ENCODE peak calls at places on chromosomes 16 and 17, in five cellular contexts. R is tibial nerve, X is neural progenitor cell, P is stomach, C is MM.1S. G is an unnamed sample.

GRCh38 chr17:20083460-20083859 is 74.3 kb downstream of the SPECC1 start:
- DNase-seq in P (no peak), R (no peak), X (no peak), C (no peak), G (no peak)

GRCh38 chr17:9104370-9105041 is 83.2 kb downstream of the NTN1 start:
- DNase-seq in C (no peak), P (no peak), R (no peak), X (no peak), G (no peak)

GRCh38 chr16:58026139-58026704 is 668 bp downstream of the MMP15 start:
- DNase-seq in X (peak; percentile 65), C (no peak), P (peak; percentile 66), R (no peak), G (peak; percentile 69)

GRCh38 chr17:1177099-1177996 is 2.4 kb downstream of the ABR start:
- DNase-seq in P (no peak), C (no peak), X (no peak), R (no peak), G (no peak)

GRCh38 chr16:67548265-67549126 is 13.8 kb upstream of the CTCF start:
- DNase-seq in R (no peak), X (no peak), P (no peak), C (peak; percentile 47), G (peak; percentile 20)

GRCh38 chr16:66928702-66929388 is 3.5 kb upstream of the RRAD start:
- DNase-seq in C (no peak), R (no peak), P (no peak), X (peak; percentile 58), G (no peak)

GRCh38 chr16:68909099-68909733 is 65.9 kb downstream of the TANGO6 start:
- DNase-seq in X (no peak), P (no peak), C (no peak), R (no peak), G (no peak)

GRCh38 chr16:81995651-81996050 is 15.6 kb downstream of the SDR42E1 start:
- DNase-seq in P (no peak), C (no peak), X (no peak), R (no peak), G (no peak)

GRCh38 chr17:26792486-26792885 is 501.4 kb upstream of the WSB1 start:
- DNase-seq in R (no peak), X (no peak), C (no peak), P (no peak), G (no peak)

GRCh38 chr17:62075308-62075815 is 10.3 kb upstream of the MED13 start:
- DNase-seq in P (no peak), X (no peak), R (no peak), C (no peak), G (no peak)

GRCh38 chr17:35257080-35257701 is 14.3 kb downstream of the SLFN5 start:
- DNase-seq in X (no peak), C (no peak), P (peak; percentile 89), R (no peak), G (peak; percentile 52)

GRCh38 chr16:54194008-54194731 is 92.4 kb downstream of the IRX3 start:
- DNase-seq in C (no peak), X (peak; percentile 55), P (peak; percentile 58), R (peak; percentile 36), G (peak; percentile 81)

GRCh38 chr16:54193656-54194007 is 93.0 kb downstream of the IRX3 start:
- DNase-seq in X (peak; percentile 83), R (peak; percentile 51), P (peak; percentile 82), C (peak; percentile 50), G (peak; percentile 87)

GRCh38 chr16:54191592-54191991 is 95.0 kb downstream of the IRX3 start:
- DNase-seq in X (no peak), C (no peak), P (no peak), R (no peak), G (no peak)

GRCh38 chr16:54191163-54191562 is 95.4 kb downstream of the IRX3 start:
- DNase-seq in P (no peak), R (no peak), X (no peak), C (no peak), G (no peak)

DNA sequence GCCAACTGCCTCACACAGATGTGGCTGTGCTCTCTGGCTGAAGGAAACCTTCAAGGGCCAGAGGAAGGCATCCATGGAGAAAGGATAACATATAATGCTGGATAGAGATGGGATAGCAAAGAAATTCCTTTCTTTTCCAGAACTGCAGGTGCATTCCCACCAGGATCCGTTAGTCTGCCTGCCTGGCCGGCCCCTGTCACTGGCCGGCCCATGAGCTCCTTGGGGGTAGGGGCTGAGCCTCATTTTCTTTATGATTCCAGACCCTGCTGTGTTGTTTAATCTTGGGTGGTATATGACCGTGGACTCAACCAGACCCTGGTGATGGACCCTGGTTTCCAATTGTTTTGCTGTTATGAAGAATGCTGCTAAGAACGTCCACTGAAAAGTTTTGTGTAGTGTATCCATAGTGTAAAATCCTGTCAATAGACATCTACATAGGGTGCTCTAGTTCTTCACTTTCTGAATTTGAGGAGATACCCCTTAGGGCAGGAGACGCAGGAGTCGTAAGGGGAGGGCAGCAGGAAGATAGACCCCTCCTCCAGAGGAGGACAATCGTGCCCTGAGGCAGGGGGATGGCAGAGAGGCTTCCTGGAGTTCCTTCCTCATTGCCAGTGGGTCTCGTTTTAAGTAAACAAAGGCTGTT is 93.5 kb downstream of the IRX3 start:
- DNase-seq in R (no peak), X (no peak), C (no peak), P (no peak), G (no peak)
- H3K4me3 ChIP-seq in R (no peak overlapping the region), X (no peak overlapping the region), C (no peak overlapping the region), P (no peak overlapping the region), G (peak overlapping the region; percentile 43)

DNA sequence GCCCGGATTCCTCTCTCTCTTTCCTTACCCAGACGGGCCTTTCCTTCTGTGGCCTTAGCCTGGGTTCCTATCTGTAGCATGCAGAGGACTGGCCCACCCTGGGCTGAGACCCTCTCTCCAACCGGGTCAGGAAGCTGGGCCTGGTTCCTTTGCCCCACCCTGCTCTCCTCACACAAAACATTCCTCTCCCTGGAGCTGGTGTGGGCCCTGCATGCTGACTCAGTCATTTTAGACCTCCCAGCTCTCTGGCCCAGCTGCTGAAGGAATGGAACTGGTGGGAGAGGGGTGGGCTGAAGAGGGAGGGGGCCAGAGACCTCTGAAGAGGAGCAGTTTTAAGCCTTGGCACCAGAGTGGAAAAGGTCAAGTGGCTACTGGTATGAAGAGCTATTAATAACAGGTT is 957 bp downstream of the MYL4 start:
- DNase-seq in P (no peak), R (no peak), X (no peak), C (no peak), G (no peak)
- H3K4me1 ChIP-seq in P (peaks cover 13% of the 10 kb centered on the region), R (peaks cover 7% of the 10 kb centered on the region), X (peaks cover 15% of the 10 kb centered on the region), C (peaks cover 29% of the 10 kb centered on the region), G (peaks cover 11% of the 10 kb centered on the region)

GRCh38 chr17:69596141-69596540 is 181.6 kb downstream of the MAP2K6 start:
- DNase-seq in X (no peak), R (no peak), P (no peak), C (no peak), G (no peak)
- H3K27me3 ChIP-seq in X (no peaks in the 10 kb centered on the region), R (no peaks in the 10 kb centered on the region), P (no peaks in the 10 kb centered on the region), C (no peaks in the 10 kb centered on the region), G (no peaks in the 10 kb centered on the region)

GRCh38 chr16:88941051-88941932 is 35.7 kb downstream of the CBFA2T3 start:
- DNase-seq in X (peak; percentile 68), R (no peak), C (no peak), P (peak; percentile 41), G (no peak)

GRCh38 chr16:88941933-88942909 is 34.8 kb downstream of the CBFA2T3 start:
- DNase-seq in X (peak; percentile 82), C (no peak), P (peak; percentile 63), R (no peak), G (peak; percentile 76)

GRCh38 chr16:88938933-88939813 is 37.8 kb downstream of the CBFA2T3 start:
- DNase-seq in P (no peak), C (no peak), R (no peak), X (no peak), G (no peak)

GRCh38 chr16:88939814-88940195 is 37.2 kb downstream of the CBFA2T3 start:
- DNase-seq in R (no peak), P (no peak), C (no peak), X (no peak), G (peak; percentile 74)

GRCh38 chr16:88940196-88941050 is 36.6 kb downstream of the CBFA2T3 start:
- DNase-seq in P (no peak), X (peak; percentile 59), R (no peak), C (no peak), G (no peak)
- H3K4me3 ChIP-seq in P (peak overlapping the region; percentile 56), X (peak overlapping the region; percentile 57), R (peak overlapping the region; percentile 26), C (no peak overlapping the region), G (peak overlapping the region; percentile 70)

DNA sequence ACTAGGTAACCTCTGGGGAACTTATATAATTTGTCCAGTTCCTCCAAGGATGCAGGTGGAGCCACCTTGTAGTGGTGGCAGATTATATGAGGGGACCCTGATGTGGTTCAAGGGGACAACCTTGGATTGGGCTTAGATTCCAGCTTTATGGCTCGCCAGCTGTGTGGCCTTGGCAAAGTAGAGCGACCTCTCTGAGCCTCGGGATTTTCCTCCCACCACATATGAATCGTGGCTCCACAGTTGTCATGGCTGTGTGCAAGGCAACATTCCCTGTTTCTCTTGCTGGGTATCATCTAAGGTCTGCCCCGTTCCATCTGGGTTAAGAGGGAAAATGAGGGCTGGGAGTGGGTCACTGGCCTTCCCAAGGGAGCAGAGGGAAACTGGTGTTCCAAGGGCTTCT is 104.6 kb downstream of the RAB11FIP4 start:
- DNase-seq in R (no peak), C (no peak), P (no peak), X (no peak), G (no peak)
- H3K4me1 ChIP-seq in R (peaks cover 5% of the 10 kb centered on the region), C (peaks cover 5% of the 10 kb centered on the region), P (peaks cover 90% of the 10 kb centered on the region), X (peaks cover 24% of the 10 kb centered on the region), G (peaks cover 59% of the 10 kb centered on the region)

GRCh38 chr17:79707441-79707850 is 23.3 kb upstream of the ENPP7 start:
- DNase-seq in C (no peak), R (no peak), X (no peak), P (no peak), G (no peak)

GRCh38 chr17:79706931-79707382 is 23.8 kb upstream of the ENPP7 start:
- DNase-seq in P (no peak), X (peak; percentile 32), R (no peak), C (no peak), G (no peak)

GRCh38 chr17:79707931-79708891 is 22.5 kb upstream of the ENPP7 start:
- DNase-seq in P (peak; percentile 56), C (peak; percentile 40), X (peak; percentile 76), R (no peak), G (no peak)

GRCh38 chr17:79704691-79705090 is 26.1 kb upstream of the ENPP7 start:
- DNase-seq in X (no peak), C (no peak), P (no peak), R (no peak), G (no peak)

GRCh38 chr17:79705674-79706073 is 25.1 kb upstream of the ENPP7 start:
- DNase-seq in R (no peak), X (no peak), C (no peak), P (no peak), G (no peak)
- H3K27me3 ChIP-seq in R (peaks cover 55% of the 10 kb centered on the region), X (no peaks in the 10 kb centered on the region), C (peaks cover 66% of the 10 kb centered on the region), P (peaks cover 13% of the 10 kb centered on the region), G (peaks cover 25% of the 10 kb centered on the region)

GRCh38 chr16:11329891-11330290 is 15.4 kb upstream of the RMI2 start:
- DNase-seq in C (no peak), X (no peak), R (no peak), P (no peak), G (no peak)

GRCh38 chr16:11326737-11327276 is 18.5 kb upstream of the RMI2 start:
- DNase-seq in C (no peak), R (no peak), P (no peak), X (no peak), G (no peak)

GRCh38 chr16:11327277-11328171 is 17.7 kb upstream of the RMI2 start:
- DNase-seq in C (no peak), P (no peak), X (no peak), R (no peak), G (no peak)

GRCh38 chr16:11329080-11329491 is 16.2 kb upstream of the RMI2 start:
- DNase-seq in P (no peak), X (peak; percentile 56), R (no peak), C (peak; percentile 70), G (no peak)

GRCh38 chr16:11328172-11329079 is 16.8 kb upstream of the RMI2 start:
- DNase-seq in R (no peak), P (peak; percentile 62), X (peak; percentile 81), C (peak; percentile 93), G (peak; percentile 64)
- H3K4me3 ChIP-seq in R (no peak overlapping the region), P (no peak overlapping the region), X (no peak overlapping the region), C (peak overlapping the region; percentile 38), G (no peak overlapping the region)